ENCODE peak calls at places on chromosomes 13 and 19, in six cellular contexts. S is CD8-positive, alpha-beta T cell; Y is WTC11; N is left lobe of liver; T is H1; H is activated CD4-positive, alpha-beta T cell treated with anti-CD3 and anti-CD28 coated beads, Interleukin-2, amount 50 U/mL, for 1 hour. X is an unnamed sample.
A peak's percentile ranks its signal among the peaks of the same experiment; 100 is the strongest.

GRCh38 chr19:42989851-42990250 is 36.4 kb downstream of the PSG11 start:
- DNase-seq in T (no peak), S (no peak), Y (no peak), N (no peak), H (no peak), X (no peak)

GRCh38 chr19:49920624-49921363 is 8.2 kb upstream of the ATF5 start:
- DNase-seq in N (no peak), S (no peak), H (no peak), T (no peak), Y (no peak), X (no peak)

GRCh38 chr19:29806098-29806866 is 5.5 kb upstream of the CCNE1 start:
- DNase-seq in S (no peak), Y (peak; percentile 50), N (peak; percentile 49), H (no peak), T (no peak), X (no peak)

GRCh38 chr19:17394891-17395415 is 957 bp upstream of the CCDC194 start:
- DNase-seq in T (peak; percentile 86), S (no peak), N (no peak), Y (peak; percentile 75), H (peak; percentile 60), X (no peak)

GRCh38 chr13:101545521-101545920 is 93.0 kb downstream of the ITGBL1 start:
- DNase-seq in N (no peak), Y (no peak), H (no peak), S (no peak), T (no peak), X (no peak)

GRCh38 chr19:13979686-13980085 is 26.4 kb downstream of the RFX1 start:
- DNase-seq in Y (no peak), H (no peak), S (no peak), T (no peak), N (no peak), X (no peak)

GRCh38 chr19:10769533-10770491 is 51.9 kb downstream of the DNM2 start:
- DNase-seq in Y (no peak), H (no peak), S (no peak), N (peak; percentile 78), T (no peak), X (no peak)

GRCh38 chr19:46218160-46218559 is 11.4 kb upstream of the IGFL1 start:
- DNase-seq in Y (peak; percentile 81), S (no peak), N (no peak), T (peak; percentile 38), H (peak; percentile 15), X (no peak)

GRCh38 chr19:42091300-42092266 is 15.6 kb downstream of the ZNF574 start:
- DNase-seq in H (no peak), Y (no peak), T (no peak), N (no peak), S (no peak), X (no peak)

GRCh38 chr13:38090913-38091312 is 221.3 kb upstream of the TRPC4 start:
- DNase-seq in Y (no peak), H (no peak), T (no peak), N (no peak), S (no peak), X (no peak)

X was measured in KG1.